ENCODE peak calls at places on chromosomes 6 and 20, in nine cellular contexts. One of them, this sample, is unnamed.

GRCh38 chr20:46307999-46308257 is 370 bp downstream of the CDH22 start:
- DNase-seq in lower leg skin: no peak
- DNase-seq in HFF-Myc: no peak
- DNase-seq in MCF 10A: no peak
- DNase-seq in CD8-positive, alpha-beta T cell: no peak
- DNase-seq in lower lobe of right lung: no peak
- DNase-seq in HCT116: no peak
- DNase-seq in NB4: no peak
- DNase-seq in lung: no peak
- DNase-seq in this sample: no peak

GRCh38 chr6:134541001-134541400 is 223.1 kb upstream of the SGK1 start:
- DNase-seq in HCT116: no peak
- DNase-seq in MCF 10A: no peak
- DNase-seq in NB4: no peak
- DNase-seq in lower lobe of right lung: no peak
- DNase-seq in lung: no peak
- DNase-seq in lower leg skin: no peak
- DNase-seq in HFF-Myc: no peak
- DNase-seq in CD8-positive, alpha-beta T cell: no peak
- DNase-seq in this sample: no peak

GRCh38 chr6:44006123-44006871 is 121.0 kb downstream of the MRPL14 start:
- DNase-seq in MCF 10A: no peak
- DNase-seq in HFF-Myc: no peak
- DNase-seq in lower leg skin: no peak
- DNase-seq in HCT116: no peak
- DNase-seq in lung: no peak
- DNase-seq in CD8-positive, alpha-beta T cell: no peak
- DNase-seq in NB4: no peak
- DNase-seq in lower lobe of right lung: no peak
- DNase-seq in this sample: peak

GRCh38 chr6:152863618-152864326 is 113.2 kb downstream of the VIP start:
- DNase-seq in HFF-Myc: peak
- DNase-seq in lung: peak
- DNase-seq in NB4: peak
- DNase-seq in lower leg skin: peak
- DNase-seq in lower lobe of right lung: no peak
- DNase-seq in HCT116: peak
- DNase-seq in CD8-positive, alpha-beta T cell: peak
- DNase-seq in MCF 10A: peak
- DNase-seq in this sample: peak

GRCh38 chr20:33676652-33677645 is 2.7 kb upstream of the NECAB3 start:
- DNase-seq in lung: no peak
- DNase-seq in MCF 10A: no peak
- DNase-seq in HFF-Myc: no peak
- DNase-seq in HCT116: no peak
- DNase-seq in NB4: no peak
- DNase-seq in CD8-positive, alpha-beta T cell: no peak
- DNase-seq in lower leg skin: peak
- DNase-seq in lower lobe of right lung: no peak
- DNase-seq in this sample: no peak

GRCh38 chr6:132270745-132271414 is 130.4 kb downstream of the MOXD1 start:
- DNase-seq in CD8-positive, alpha-beta T cell: no peak
- DNase-seq in HCT116: no peak
- DNase-seq in MCF 10A: no peak
- DNase-seq in lower lobe of right lung: no peak
- DNase-seq in lower leg skin: no peak
- DNase-seq in HFF-Myc: no peak
- DNase-seq in lung: no peak
- DNase-seq in NB4: no peak
- DNase-seq in this sample: no peak

GRCh38 chr6:147081210-147081609 is 123.0 kb upstream of the STXBP5 start:
- DNase-seq in HFF-Myc: no peak
- DNase-seq in lower lobe of right lung: no peak
- DNase-seq in lower leg skin: no peak
- DNase-seq in CD8-positive, alpha-beta T cell: no peak
- DNase-seq in HCT116: peak
- DNase-seq in lung: no peak
- DNase-seq in NB4: no peak
- DNase-seq in MCF 10A: no peak
- DNase-seq in this sample: no peak

GRCh38 chr6:36223706-36224105 is 27.2 kb downstream of the BRPF3 start:
- DNase-seq in HCT116: no peak
- DNase-seq in lung: no peak
- DNase-seq in NB4: no peak
- DNase-seq in HFF-Myc: no peak
- DNase-seq in CD8-positive, alpha-beta T cell: no peak
- DNase-seq in lower leg skin: no peak
- DNase-seq in MCF 10A: no peak
- DNase-seq in lower lobe of right lung: no peak
- DNase-seq in this sample: no peak

GRCh38 chr6:11413728-11414127 is 123.8 kb upstream of the TMEM170B start:
- DNase-seq in HFF-Myc: no peak
- DNase-seq in lung: no peak
- DNase-seq in lower lobe of right lung: no peak
- DNase-seq in NB4: peak
- DNase-seq in HCT116: no peak
- DNase-seq in CD8-positive, alpha-beta T cell: no peak
- DNase-seq in MCF 10A: peak
- DNase-seq in lower leg skin: no peak
- DNase-seq in this sample: peak

This sample was measured in astrocyte of the spinal cord.